ENCODE peak calls at places on chromosomes 3 and 15, in four cellular contexts. One of them, this sample, is unnamed.

GRCh38 chr3:156382458-156383346 is 172.2 kb downstream of the SSR3 start:
- DNase-seq in thyroid gland: peak; percentile 47
- DNase-seq in substantia nigra: no peak
- DNase-seq in heart left ventricle: no peak
- DNase-seq in this sample: peak; percentile 32

GRCh38 chr3:107525101-107525953 is 2.6 kb downstream of the BBX start:
- DNase-seq in thyroid gland: peak; percentile 59
- DNase-seq in substantia nigra: peak; percentile 33
- DNase-seq in heart left ventricle: peak; percentile 48
- DNase-seq in this sample: peak; percentile 56

GRCh38 chr3:32616267-32616962 is 45.8 kb upstream of the DYNC1LI1 start:
- DNase-seq in thyroid gland: no peak
- DNase-seq in substantia nigra: no peak
- DNase-seq in heart left ventricle: no peak
- DNase-seq in this sample: no peak

GRCh38 chr3:163368168-163368567 is 1710.1 kb downstream of the SI start:
- DNase-seq in thyroid gland: no peak
- DNase-seq in substantia nigra: no peak
- DNase-seq in heart left ventricle: no peak
- DNase-seq in this sample: no peak

GRCh38 chr3:155676252-155676981 is 68.5 kb downstream of the PLCH1 start:
- DNase-seq in thyroid gland: no peak
- DNase-seq in substantia nigra: no peak
- DNase-seq in heart left ventricle: peak; percentile 41
- DNase-seq in this sample: no peak

GRCh38 chr3:64223809-64224570 is 1.3 kb downstream of the PRICKLE2 start:
- DNase-seq in thyroid gland: peak; percentile 37
- DNase-seq in substantia nigra: no peak
- DNase-seq in heart left ventricle: no peak
- DNase-seq in this sample: no peak

GRCh38 chr3:11563159-11563558 is 80.6 kb downstream of the VGLL4 start:
- DNase-seq in thyroid gland: no peak
- DNase-seq in substantia nigra: no peak
- DNase-seq in heart left ventricle: peak; percentile 20
- DNase-seq in this sample: no peak

GRCh38 chr3:45819543-45819942 is 22.4 kb downstream of the LZTFL1 start:
- DNase-seq in thyroid gland: no peak
- DNase-seq in substantia nigra: no peak
- DNase-seq in heart left ventricle: no peak
- DNase-seq in this sample: no peak

GRCh38 chr15:77160562-77161481 is 89.9 kb upstream of the TSPAN3 start:
- DNase-seq in thyroid gland: no peak
- DNase-seq in substantia nigra: no peak
- DNase-seq in heart left ventricle: no peak
- DNase-seq in this sample: no peak

GRCh38 chr15:28942046-28942445 is 56.3 kb downstream of the APBA2 start:
- DNase-seq in thyroid gland: no peak
- DNase-seq in substantia nigra: no peak
- DNase-seq in heart left ventricle: no peak
- DNase-seq in this sample: peak; percentile 35

GRCh38 chr3:53796161-53796560 is 50.1 kb downstream of the CHDH start:
- DNase-seq in thyroid gland: peak; percentile 47
- DNase-seq in substantia nigra: peak; percentile 11
- DNase-seq in heart left ventricle: peak; percentile 85
- DNase-seq in this sample: no peak

GRCh38 chr3:76028816-76029215 is 243.5 kb upstream of the ZNF717 start:
- DNase-seq in thyroid gland: no peak
- DNase-seq in substantia nigra: no peak
- DNase-seq in heart left ventricle: no peak
- DNase-seq in this sample: no peak

GRCh38 chr3:76021376-76021775 is 236.0 kb upstream of the ZNF717 start:
- DNase-seq in thyroid gland: no peak
- DNase-seq in substantia nigra: no peak
- DNase-seq in heart left ventricle: no peak
- DNase-seq in this sample: no peak

GRCh38 chr3:76024640-76025039 is 239.3 kb upstream of the ZNF717 start:
- DNase-seq in thyroid gland: no peak
- DNase-seq in substantia nigra: no peak
- DNase-seq in heart left ventricle: no peak
- DNase-seq in this sample: no peak

GRCh38 chr3:76026379-76026778 is 241.0 kb upstream of the ZNF717 start:
- DNase-seq in thyroid gland: no peak
- DNase-seq in substantia nigra: no peak
- DNase-seq in heart left ventricle: no peak
- DNase-seq in this sample: no peak

DNA sequence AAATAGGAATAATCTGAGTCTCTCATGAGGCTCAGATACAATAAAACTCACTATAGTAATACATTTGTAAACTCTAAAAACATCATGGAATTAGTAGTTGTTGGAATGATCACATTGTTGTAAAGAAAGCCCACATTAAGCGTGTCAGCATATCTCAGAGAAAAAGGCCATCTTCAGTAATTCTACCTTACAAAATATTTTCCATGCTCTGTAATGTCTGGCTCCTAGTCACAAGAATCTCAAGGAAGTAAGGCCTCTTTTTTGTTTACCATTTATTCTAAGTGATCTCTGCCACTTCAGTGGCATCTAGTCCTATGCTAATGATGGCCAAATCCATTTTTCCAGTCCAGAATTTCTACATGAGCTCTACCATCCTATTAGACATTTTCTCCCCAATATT is 240.2 kb upstream of the ZNF717 start:
- DNase-seq in thyroid gland: no peak
- DNase-seq in substantia nigra: no peak
- DNase-seq in heart left ventricle: no peak
- DNase-seq in this sample: no peak
- H3K27ac ChIP-seq in thyroid gland: no peak overlapping the region
- H3K27ac ChIP-seq in substantia nigra: no peak overlapping the region
- H3K27ac ChIP-seq in heart left ventricle: no peak overlapping the region
- H3K27ac ChIP-seq in this sample: no peak overlapping the region

DNA sequence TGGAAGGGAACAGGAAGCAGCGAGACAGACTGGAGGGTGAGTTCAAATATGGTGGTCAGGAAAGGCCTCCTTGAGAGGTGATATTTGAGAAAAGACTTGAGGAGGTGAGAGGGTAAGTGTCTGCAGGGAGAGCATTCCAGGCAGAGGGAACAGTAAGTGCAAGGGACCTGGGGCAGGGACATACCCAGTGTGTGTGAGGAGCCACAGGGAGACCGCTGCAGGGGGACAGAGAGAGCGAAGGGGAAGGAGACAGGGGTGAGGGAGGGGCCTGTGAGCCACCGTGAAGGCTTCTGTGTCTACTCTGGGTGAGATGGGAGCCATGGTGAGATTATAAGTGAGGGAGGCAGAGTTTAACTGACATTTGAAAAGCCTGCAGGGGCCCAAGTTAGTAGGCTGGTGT is 38.0 kb downstream of the WNT7A start:
- DNase-seq in thyroid gland: no peak
- DNase-seq in substantia nigra: no peak
- DNase-seq in heart left ventricle: no peak
- DNase-seq in this sample: no peak
- H3K27ac ChIP-seq in thyroid gland: no peak overlapping the region
- H3K27ac ChIP-seq in substantia nigra: no peak overlapping the region
- H3K27ac ChIP-seq in heart left ventricle: no peak overlapping the region
- H3K27ac ChIP-seq in this sample: no peak overlapping the region

GRCh38 chr3:123353852-123354238 is 95.0 kb downstream of the ADCY5 start:
- DNase-seq in thyroid gland: no peak
- DNase-seq in substantia nigra: no peak
- DNase-seq in heart left ventricle: no peak
- DNase-seq in this sample: no peak
- H3K27ac ChIP-seq in thyroid gland: no peak overlapping the region
- H3K27ac ChIP-seq in substantia nigra: no peak overlapping the region
- H3K27ac ChIP-seq in heart left ventricle: peak overlapping the region; percentile 65
- H3K27ac ChIP-seq in this sample: no peak overlapping the region

GRCh38 chr3:30630238-30631030 is 24.0 kb downstream of the TGFBR2 start:
- DNase-seq in thyroid gland: no peak
- DNase-seq in substantia nigra: no peak
- DNase-seq in heart left ventricle: no peak
- DNase-seq in this sample: no peak

GRCh38 chr3:30632521-30632920 is 26.1 kb downstream of the TGFBR2 start:
- DNase-seq in thyroid gland: no peak
- DNase-seq in substantia nigra: no peak
- DNase-seq in heart left ventricle: no peak
- DNase-seq in this sample: no peak

GRCh38 chr3:30629736-30630135 is 23.3 kb downstream of the TGFBR2 start:
- DNase-seq in thyroid gland: no peak
- DNase-seq in substantia nigra: no peak
- DNase-seq in heart left ventricle: no peak
- DNase-seq in this sample: no peak

GRCh38 chr3:30632065-30632464 is 25.7 kb downstream of the TGFBR2 start:
- DNase-seq in thyroid gland: no peak
- DNase-seq in substantia nigra: no peak
- DNase-seq in heart left ventricle: no peak
- DNase-seq in this sample: no peak

DNA sequence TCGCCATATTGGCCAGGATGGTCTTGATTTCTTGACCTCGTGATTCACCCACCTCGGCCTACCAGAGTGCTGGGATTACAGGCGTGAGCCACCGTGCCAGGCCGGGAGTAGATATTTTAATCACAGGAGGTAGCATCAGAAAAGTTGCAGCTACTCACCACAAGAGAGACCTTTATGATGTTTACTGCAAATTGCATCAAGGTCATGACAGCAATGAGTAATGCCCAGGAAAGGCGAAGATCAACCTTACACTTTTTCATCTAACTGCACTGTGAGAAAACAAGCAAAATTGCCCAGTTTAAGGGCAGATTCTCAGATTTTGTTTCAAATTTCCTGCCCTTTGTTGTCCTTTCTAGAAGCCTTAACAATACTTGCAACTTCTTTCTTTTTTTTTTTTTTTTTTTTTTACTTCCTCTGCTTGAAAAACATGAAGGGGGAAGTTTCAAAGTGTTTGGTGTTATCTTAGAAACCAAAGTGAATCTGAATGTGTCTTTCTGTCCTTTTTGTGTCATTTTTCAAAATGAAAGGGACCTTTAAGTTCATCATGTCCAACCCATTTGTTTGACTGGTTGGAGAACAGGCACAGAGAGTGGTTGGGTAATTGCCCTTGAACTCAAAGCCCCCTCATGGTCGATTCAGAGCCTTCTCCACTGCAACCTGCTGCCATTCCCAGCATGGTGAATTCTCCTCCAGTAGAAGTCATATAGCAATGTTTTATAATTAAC is 25.0 kb downstream of the TGFBR2 start:
- DNase-seq in thyroid gland: no peak
- DNase-seq in substantia nigra: no peak
- DNase-seq in heart left ventricle: no peak
- DNase-seq in this sample: no peak
- H3K27ac ChIP-seq in thyroid gland: no peak overlapping the region
- H3K27ac ChIP-seq in substantia nigra: no peak overlapping the region
- H3K27ac ChIP-seq in heart left ventricle: peak overlapping the region; percentile 58
- H3K27ac ChIP-seq in this sample: peak overlapping the region; percentile 70

DNA sequence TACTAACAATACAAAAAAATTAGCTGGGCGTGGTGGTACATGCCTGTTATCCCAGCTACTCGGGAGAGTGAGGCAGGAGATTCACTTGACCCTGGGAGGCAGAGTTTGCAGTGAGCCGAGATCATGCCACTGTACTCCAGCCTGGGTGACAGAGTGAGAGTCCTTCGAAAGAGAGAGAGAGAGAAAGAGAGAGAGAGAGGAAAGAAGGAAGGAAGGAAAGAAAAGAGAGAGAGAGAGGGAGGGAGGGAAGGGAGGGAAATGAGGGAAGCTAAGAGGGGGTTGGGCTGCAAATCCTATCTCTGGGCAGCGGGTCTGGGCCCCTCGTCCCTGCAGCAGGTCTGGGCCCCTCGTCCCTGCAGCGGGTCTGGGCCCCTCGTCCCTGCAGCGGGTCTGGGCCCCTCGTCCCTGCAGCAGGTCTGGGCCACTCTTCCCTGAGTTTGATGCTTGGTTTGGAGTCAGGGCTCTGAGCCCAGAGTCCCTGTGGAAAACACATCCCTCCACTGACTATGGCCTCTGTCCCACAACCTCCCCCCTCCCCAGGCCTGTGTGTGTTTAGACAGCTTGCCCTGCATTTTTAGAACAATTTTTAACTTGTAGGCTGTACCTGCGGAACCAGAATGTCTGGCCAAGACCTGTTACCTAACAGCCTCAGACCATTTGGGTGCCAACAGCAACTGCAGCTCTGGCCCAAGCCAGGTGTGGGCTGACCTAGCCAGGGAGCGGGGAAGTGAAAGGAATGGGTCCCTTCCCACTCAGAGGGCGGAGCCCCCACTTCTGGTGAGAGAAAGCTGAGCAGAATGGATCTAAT is 60.2 kb upstream of the TFRC start:
- DNase-seq in thyroid gland: peak; percentile 72
- DNase-seq in substantia nigra: no peak
- DNase-seq in heart left ventricle: no peak
- DNase-seq in this sample: no peak
- H3K27ac ChIP-seq in thyroid gland: no peak overlapping the region
- H3K27ac ChIP-seq in substantia nigra: no peak overlapping the region
- H3K27ac ChIP-seq in heart left ventricle: no peak overlapping the region
- H3K27ac ChIP-seq in this sample: no peak overlapping the region